ENCODE peak calls at places on chromosomes 12 and 14, in eight cellular contexts. Q is tibial nerve; R is heart left ventricle; I is left ventricle myocardium inferior; H is sigmoid colon; M is GM23248; K is effector memory CD4-positive, alpha-beta T cell; W is CD4-positive, CD25-positive, alpha-beta regulatory T cell. L is an unnamed sample.
A peak's percentile ranks its signal among the peaks of the same experiment; 100 is the strongest.

GRCh38 chr14:67952786-67953185 is 133.2 kb downstream of the RAD51B start:
- DNase-seq in Q (no peak), R (no peak), I (no peak), H (no peak), M (peak; percentile 38), K (no peak), W (no peak), L (no peak)

GRCh38 chr14:36048667-36049066 is 127.9 kb downstream of the PTCSC3 start:
- DNase-seq in Q (no peak), R (no peak), I (peak; percentile 34), H (no peak), M (no peak), K (no peak), W (no peak), L (no peak)

GRCh38 chr14:28301179-28301578 is 465.4 kb upstream of the FOXG1 start:
- DNase-seq in Q (no peak), R (no peak), I (no peak), H (no peak), M (no peak), K (no peak), W (no peak), L (no peak)

GRCh38 chr14:30238936-30239335 is 311.3 kb upstream of the PRKD1 start:
- DNase-seq in Q (no peak), R (no peak), I (no peak), H (no peak), M (no peak), K (no peak), W (no peak), L (no peak)

GRCh38 chr14:89773151-89773550 is 181.4 kb downstream of the EFCAB11 start:
- DNase-seq in Q (no peak), R (no peak), I (no peak), H (no peak), M (no peak), K (no peak), W (peak; percentile 5), L (peak; percentile 53)

GRCh38 chr12:118418385-118419057 is 42.2 kb downstream of the SUDS3 start:
- DNase-seq in Q (no peak), R (no peak), I (no peak), H (no peak), M (peak; percentile 34), K (no peak), W (no peak), L (no peak)

GRCh38 chr14:81406863-81407262 is 6.7 kb upstream of the STON2 start:
- DNase-seq in Q (peak; percentile 65), R (no peak), I (no peak), H (no peak), M (peak; percentile 62), K (no peak), W (no peak), L (no peak)

GRCh38 chr12:124673881-124674617 is 106.6 kb upstream of the NCOR2 start:
- DNase-seq in Q (no peak), R (no peak), I (no peak), H (no peak), M (no peak), K (no peak), W (no peak), L (no peak)

GRCh38 chr12:108403952-108404351 is 64.8 kb upstream of the CMKLR1 start:
- DNase-seq in Q (no peak), R (no peak), I (no peak), H (no peak), M (peak; percentile 14), K (no peak), W (no peak), L (peak; percentile 80)

GRCh38 chr12:9130244-9130643 is 14.5 kb upstream of the A2M start:
- DNase-seq in Q (no peak), R (no peak), I (no peak), H (no peak), M (no peak), K (no peak), W (no peak), L (no peak)

GRCh38 chr12:64773386-64773785 is 14.2 kb upstream of the GNS start:
- DNase-seq in Q (no peak), R (no peak), I (no peak), H (no peak), M (no peak), K (no peak), W (no peak), L (no peak)

GRCh38 chr12:6020930-6021329 is 75.9 kb upstream of the ANO2 start:
- DNase-seq in Q (no peak), R (no peak), I (no peak), H (no peak), M (no peak), K (no peak), W (no peak), L (no peak)

GRCh38 chr12:55743967-55744931 is 1.3 kb downstream of the GDF11 start:
- DNase-seq in Q (no peak), R (no peak), I (peak; percentile 16), H (peak; percentile 69), M (peak; percentile 41), K (no peak), W (no peak), L (peak; percentile 78)

GRCh38 chr14:80946187-80946586 is 4.6 kb upstream of the CEP128 start:
- DNase-seq in Q (no peak), R (no peak), I (no peak), H (no peak), M (peak; percentile 64), K (no peak), W (no peak), L (no peak)

GRCh38 chr12:4001869-4002268 is 128.7 kb upstream of the PARP11 start:
- DNase-seq in Q (no peak), R (no peak), I (no peak), H (no peak), M (no peak), K (no peak), W (no peak), L (peak; percentile 16)

GRCh38 chr12:68539615-68539952 is 71.1 kb upstream of the RAP1B start:
- DNase-seq in Q (no peak), R (no peak), I (no peak), H (no peak), M (no peak), K (no peak), W (no peak), L (no peak)
- H3K9me3 ChIP-seq in Q (no peaks in the 10 kb centered on the region), R (no peaks in the 10 kb centered on the region), I (no peaks in the 10 kb centered on the region), H (no peaks in the 10 kb centered on the region), M (no peaks in the 10 kb centered on the region), K (no peaks in the 10 kb centered on the region), W (no peaks in the 10 kb centered on the region), L (peaks cover 48% of the 10 kb centered on the region)

DNA sequence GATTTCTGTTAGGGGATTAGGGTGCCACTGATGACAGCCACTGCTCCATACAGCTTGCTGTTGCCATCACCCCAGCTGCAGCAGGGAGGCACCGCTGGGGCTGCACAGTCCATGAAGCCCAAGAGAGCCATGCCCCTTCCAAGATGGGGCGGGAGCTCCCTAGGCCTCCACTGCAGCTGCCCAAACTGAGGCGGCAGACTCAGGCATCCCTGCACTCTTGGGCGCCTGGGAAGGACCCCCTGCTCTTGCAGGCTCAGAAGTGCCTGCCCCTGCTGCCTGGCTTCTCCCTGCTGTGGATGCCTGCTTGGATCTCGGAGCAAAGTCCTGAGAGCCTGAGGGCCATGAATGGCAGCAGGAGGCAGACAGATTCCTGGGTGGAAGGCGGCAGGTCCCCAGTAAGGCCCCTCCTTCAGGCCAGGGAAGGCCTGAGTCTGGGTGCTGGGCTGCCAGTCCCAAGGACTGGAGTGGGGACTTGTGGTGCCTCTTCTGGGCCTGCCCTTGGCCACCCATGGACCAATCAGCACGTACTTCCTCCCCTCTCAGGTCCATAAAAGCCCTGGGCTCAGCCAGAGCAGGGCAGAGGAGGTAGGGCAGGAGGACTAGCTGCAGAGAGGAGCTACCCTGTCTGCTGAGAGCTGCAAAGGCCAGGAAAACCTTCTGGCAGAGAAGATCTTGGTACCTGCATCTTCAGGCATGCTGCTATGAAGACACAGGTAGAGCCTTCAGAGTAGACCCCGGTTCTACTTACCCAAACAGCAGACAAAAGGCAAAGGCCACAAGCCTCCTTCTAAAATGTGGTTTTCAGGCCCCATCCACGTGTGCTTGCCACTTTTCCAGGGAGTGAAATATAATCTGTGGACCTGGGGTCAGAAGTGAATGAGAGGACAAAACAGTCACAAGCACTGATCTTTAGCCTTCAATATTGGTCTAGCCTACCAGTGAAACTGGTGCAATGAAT is 30.0 kb upstream of the STK38L start:
- DNase-seq in Q (no peak), R (no peak), I (no peak), H (no peak), M (no peak), K (no peak), W (no peak), L (peak; percentile 67)
- H3K9me3 ChIP-seq in Q (no peaks in the 10 kb centered on the region), R (peaks cover 6% of the 10 kb centered on the region), I (peaks cover 13% of the 10 kb centered on the region), H (no peaks in the 10 kb centered on the region), M (no peaks in the 10 kb centered on the region), K (no peaks in the 10 kb centered on the region), W (no peaks in the 10 kb centered on the region), L (peaks cover 7% of the 10 kb centered on the region)

GRCh38 chr12:13374783-13375182 is 178.3 kb downstream of the EMP1 start:
- DNase-seq in Q (no peak), R (no peak), I (no peak), H (no peak), M (no peak), K (no peak), W (no peak), L (no peak)

GRCh38 chr12:13371797-13372196 is 175.3 kb downstream of the EMP1 start:
- DNase-seq in Q (no peak), R (no peak), I (no peak), H (no peak), M (no peak), K (no peak), W (no peak), L (no peak)

GRCh38 chr12:13373803-13374202 is 177.3 kb downstream of the EMP1 start:
- DNase-seq in Q (no peak), R (no peak), I (no peak), H (no peak), M (no peak), K (no peak), W (no peak), L (no peak)

GRCh38 chr12:13371367-13371766 is 174.8 kb downstream of the EMP1 start:
- DNase-seq in Q (no peak), R (no peak), I (no peak), H (no peak), M (no peak), K (no peak), W (no peak), L (no peak)

DNA sequence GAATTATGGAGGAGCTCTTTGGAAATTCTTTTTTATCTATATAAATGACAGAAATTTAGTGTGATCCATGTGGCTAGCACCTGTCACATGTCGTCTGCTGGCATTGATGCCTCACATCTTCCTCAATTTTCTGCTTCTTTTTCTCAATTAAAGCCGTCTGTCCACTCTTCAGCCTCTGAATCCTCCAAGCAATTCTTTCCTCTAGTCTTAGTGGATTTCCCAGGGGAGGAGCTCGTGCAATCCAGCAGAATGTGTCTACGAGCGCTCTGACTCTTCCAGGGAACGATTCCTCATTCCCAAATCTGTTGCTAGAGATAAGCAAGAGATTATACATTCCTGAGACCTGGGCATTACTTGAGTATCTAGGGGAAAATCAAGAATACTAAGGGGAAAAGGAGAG is 176.6 kb downstream of the EMP1 start:
- DNase-seq in Q (no peak), R (no peak), I (no peak), H (no peak), M (peak; percentile 6), K (no peak), W (no peak), L (no peak)
- H3K9me3 ChIP-seq in Q (no peaks in the 10 kb centered on the region), R (no peaks in the 10 kb centered on the region), I (peaks cover 10% of the 10 kb centered on the region), H (no peaks in the 10 kb centered on the region), M (no peaks in the 10 kb centered on the region), K (no peaks in the 10 kb centered on the region), W (no peaks in the 10 kb centered on the region), L (peaks cover 8% of the 10 kb centered on the region)

DNA sequence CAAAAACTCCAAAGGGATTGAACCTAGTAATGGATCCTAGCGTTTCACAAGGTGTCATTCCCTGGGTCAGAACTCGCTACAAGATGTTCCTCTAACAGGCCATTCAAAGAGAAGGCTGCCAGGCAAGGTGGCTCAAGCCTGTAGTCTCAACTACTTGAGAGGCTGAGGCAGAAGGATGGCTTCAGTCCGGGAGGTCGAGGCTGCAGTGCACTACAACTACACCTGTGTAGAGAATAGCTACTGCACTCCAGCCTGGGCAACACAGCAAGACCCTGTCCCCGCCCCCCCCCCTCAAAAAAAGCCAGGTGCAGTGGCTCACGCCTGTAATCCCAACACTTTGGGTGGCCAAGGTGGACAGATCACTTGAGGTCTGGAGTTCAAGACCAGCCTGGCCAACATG is 14.4 kb downstream of the PPTC7 start:
- DNase-seq in Q (no peak), R (no peak), I (no peak), H (no peak), M (no peak), K (no peak), W (no peak), L (no peak)
- H3K9me3 ChIP-seq in Q (no peaks in the 10 kb centered on the region), R (peaks cover 18% of the 10 kb centered on the region), I (peaks cover 30% of the 10 kb centered on the region), H (no peaks in the 10 kb centered on the region), M (no peaks in the 10 kb centered on the region), K (no peaks in the 10 kb centered on the region), W (peaks cover 24% of the 10 kb centered on the region), L (peaks cover 36% of the 10 kb centered on the region)